ENCODE peak calls at places on chromosomes 6 and 20, in five cellular contexts. H is SK-N-SH, A is HepG2, X is GM12878, S is HCT116. V is an unnamed sample.

GRCh38 chr6:1724616-1725015 is 114.9 kb downstream of the FOXC1 start:
- DNase-seq in S (peak; percentile 79), X (no peak), H (no peak), A (no peak), V (no peak)

GRCh38 chr6:155418017-155418749 is 37.5 kb downstream of the NOX3 start:
- DNase-seq in A (no peak), S (no peak), X (peak; percentile 68), H (no peak), V (no peak)

GRCh38 chr20:37327748-37328147 is 18.2 kb upstream of the SRC start:
- DNase-seq in H (no peak), S (no peak), A (no peak), X (no peak), V (no peak)

GRCh38 chr6:106883808-106884262 is 90.7 kb downstream of the CD24 start:
- DNase-seq in H (peak; percentile 49), A (peak; percentile 36), S (no peak), X (no peak), V (peak; percentile 72)

GRCh38 chr6:158060447-158061360 is 79.0 kb downstream of the SYNJ2 start:
- DNase-seq in A (no peak), S (no peak), H (peak; percentile 60), X (no peak), V (no peak)

GRCh38 chr20:46334423-46334978 is 26.2 kb upstream of the CDH22 start:
- DNase-seq in S (no peak), X (no peak), A (no peak), H (no peak), V (no peak)

GRCh38 chr6:37663016-37663810 is 34.5 kb downstream of the MDGA1 start:
- DNase-seq in X (no peak), H (no peak), A (no peak), S (no peak), V (no peak)

GRCh38 chr6:90765491-90765890 is 178.6 kb upstream of the MAP3K7 start:
- DNase-seq in X (no peak), H (no peak), S (no peak), A (no peak), V (no peak)

GRCh38 chr6:90328004-90328403 is 31.4 kb upstream of the BACH2 start:
- DNase-seq in S (no peak), H (peak; percentile 45), X (no peak), A (no peak), V (no peak)

DNA sequence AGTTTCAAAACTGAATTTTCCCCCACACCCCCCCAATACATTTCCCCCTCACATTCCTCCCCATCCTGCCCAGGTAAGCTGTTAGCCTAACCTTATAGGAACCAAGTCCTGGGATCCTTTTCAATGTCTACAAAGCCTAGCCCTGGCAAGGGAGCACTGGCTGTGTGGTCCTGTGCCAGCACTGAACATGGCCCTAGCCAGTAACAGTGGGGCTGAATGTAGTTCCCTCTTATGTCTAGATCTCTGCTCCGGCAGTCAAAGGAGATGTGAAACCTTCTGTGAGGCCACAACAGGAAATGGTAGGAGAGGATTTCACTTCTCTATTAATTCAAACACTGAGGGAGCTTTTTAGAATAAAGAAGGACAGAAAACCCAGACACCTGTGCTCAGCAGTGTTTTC is 3.4 kb upstream of the HLA-DMB start:
- DNase-seq in H (no peak), X (peak; percentile 84), S (no peak), A (no peak), V (no peak)
- TF ChIP-seq ZBTB33 in H (no peak), X (no peak), S (no peak), A (no peak), V (no peak)

DNA sequence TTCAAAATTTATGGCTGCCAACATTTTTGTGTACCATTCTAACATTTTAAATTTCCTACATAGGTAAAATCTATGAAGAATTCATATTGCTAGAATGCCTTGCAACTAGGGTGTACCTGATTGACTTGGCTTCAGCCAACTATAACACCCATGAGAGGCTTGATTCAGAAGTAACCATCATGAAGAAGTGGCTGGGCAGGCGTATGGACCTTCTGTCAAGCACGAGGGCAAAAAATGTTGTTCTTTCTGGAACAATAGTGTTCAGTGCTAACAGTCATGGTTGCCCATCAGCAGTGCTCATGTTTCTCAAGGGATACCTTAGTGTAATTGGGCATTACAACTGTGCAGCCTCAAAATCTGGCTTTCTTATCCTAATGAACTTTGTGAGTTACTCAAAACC is 42.9 kb downstream of the ID4 start:
- DNase-seq in H (no peak), X (no peak), A (no peak), S (no peak), V (no peak)
- TF ChIP-seq ZBTB33 in H (no peak), X (no peak), A (no peak), S (no peak), V (no peak)

DNA sequence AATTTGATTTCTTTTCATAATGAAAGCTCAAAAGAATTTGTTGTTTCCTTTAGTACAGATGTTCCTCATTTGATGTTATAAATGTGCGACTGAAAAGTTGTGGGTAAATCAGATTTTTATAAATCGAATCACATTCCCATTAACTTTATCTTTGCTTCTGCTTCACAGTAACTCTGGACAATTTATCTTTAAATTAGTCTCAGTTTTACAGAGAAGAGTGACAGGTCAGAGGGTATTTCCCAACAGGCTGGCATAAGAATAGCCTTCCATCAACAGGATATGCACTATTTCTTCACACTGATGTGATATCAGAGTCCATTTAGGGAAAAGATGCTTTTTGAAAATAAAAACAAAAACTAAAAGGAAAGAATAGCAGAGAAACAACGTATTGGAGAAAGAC is 286.9 kb downstream of the FRK start:
- DNase-seq in X (no peak), H (peak; percentile 46), S (no peak), A (no peak), V (no peak)
- TF ChIP-seq ZBTB33 in X (no peak), H (no peak), S (no peak), A (no peak), V (no peak)

GRCh38 chr20:63150391-63150898 is 65.5 kb downstream of the YTHDF1 start:
- DNase-seq in X (no peak), H (no peak), S (no peak), A (no peak), V (no peak)
- TF ChIP-seq ZBTB33 in X (no peak), H (no peak), S (no peak), A (no peak), V (no peak)

GRCh38 chr20:52191132-52191435 is 495 bp downstream of the ZFP64 start:
- DNase-seq in S (no peak), H (no peak), A (no peak), X (no peak), V (no peak)

GRCh38 chr20:52191436-52192295 is at the start of gene ZFP64:
- DNase-seq in S (peak; percentile 52), X (no peak), A (peak; percentile 83), H (peak; percentile 91), V (peak; percentile 72)

GRCh38 chr20:52193133-52193532 is 1.6 kb upstream of the ZFP64 start:
- DNase-seq in S (no peak), X (no peak), A (no peak), H (no peak), V (no peak)

GRCh38 chr20:52192296-52193007 is 873 bp upstream of the ZFP64 start:
- DNase-seq in H (peak; percentile 77), X (peak; percentile 35), A (peak; percentile 83), S (peak; percentile 38), V (peak; percentile 82)

DNA sequence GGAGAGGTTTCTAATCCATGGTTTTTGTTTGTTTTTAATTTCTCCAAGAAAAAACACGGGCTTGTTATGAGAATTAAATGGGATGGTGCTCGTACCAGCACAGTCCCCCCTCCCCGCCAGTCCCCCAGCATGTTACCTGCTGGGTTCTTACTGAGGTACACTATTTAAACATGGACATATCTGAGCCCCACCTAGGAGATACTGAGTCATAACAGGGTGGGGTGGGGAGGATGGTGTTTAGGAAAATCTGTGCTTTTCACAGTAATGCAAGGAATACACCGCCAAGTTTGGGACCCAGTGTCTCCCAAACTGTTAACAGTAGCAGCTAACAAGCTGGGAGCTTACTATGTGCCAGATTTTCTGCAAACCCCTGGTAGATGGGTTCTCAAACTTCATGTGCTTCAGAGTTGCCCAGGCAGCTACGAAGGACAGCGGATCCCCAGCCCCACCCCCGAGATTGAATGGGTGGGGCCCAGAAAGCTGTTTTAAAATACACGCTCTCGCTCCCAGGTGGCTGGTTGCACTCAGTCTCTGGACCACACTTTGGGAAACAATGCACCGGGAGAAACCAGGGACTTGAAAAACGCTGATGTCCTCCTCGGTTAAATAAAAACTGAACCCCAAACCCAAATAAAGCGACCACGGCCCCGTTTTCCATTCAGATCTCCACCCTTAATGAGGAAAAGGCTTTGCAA is 995 bp downstream of the ZFP64 start:
- DNase-seq in S (peak; percentile 6), H (peak; percentile 68), X (no peak), A (peak; percentile 57), V (peak; percentile 67)
- TF ChIP-seq ZBTB33 in S (no peak), H (no peak), X (no peak), A (no peak), V (no peak)

GRCh38 chr6:23478324-23478723 is 647.7 kb upstream of the NRSN1 start:
- DNase-seq in A (no peak), X (no peak), H (no peak), S (no peak), V (no peak)

DNA sequence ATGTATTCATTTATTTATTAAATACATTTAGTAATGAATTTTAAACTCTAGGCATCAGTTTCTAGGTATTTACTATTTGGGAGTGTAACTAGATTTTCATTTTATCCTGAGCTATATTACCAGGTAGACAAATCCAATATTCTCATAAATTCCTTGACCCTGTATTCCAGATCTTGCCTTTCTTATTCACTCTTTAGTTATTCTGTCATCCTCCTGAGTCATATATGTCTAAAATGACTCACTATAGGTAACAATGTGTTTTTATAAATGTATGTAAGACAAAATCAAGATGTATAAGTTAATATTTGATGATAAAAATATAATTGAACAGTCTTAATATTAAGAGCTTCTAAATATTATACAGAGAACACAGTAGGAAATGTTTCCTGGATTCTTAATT is 642.1 kb upstream of the NRSN1 start:
- DNase-seq in S (no peak), A (no peak), X (no peak), H (no peak), V (no peak)
- TF ChIP-seq ZBTB33 in S (no peak), A (no peak), X (no peak), H (no peak), V (no peak)

DNA sequence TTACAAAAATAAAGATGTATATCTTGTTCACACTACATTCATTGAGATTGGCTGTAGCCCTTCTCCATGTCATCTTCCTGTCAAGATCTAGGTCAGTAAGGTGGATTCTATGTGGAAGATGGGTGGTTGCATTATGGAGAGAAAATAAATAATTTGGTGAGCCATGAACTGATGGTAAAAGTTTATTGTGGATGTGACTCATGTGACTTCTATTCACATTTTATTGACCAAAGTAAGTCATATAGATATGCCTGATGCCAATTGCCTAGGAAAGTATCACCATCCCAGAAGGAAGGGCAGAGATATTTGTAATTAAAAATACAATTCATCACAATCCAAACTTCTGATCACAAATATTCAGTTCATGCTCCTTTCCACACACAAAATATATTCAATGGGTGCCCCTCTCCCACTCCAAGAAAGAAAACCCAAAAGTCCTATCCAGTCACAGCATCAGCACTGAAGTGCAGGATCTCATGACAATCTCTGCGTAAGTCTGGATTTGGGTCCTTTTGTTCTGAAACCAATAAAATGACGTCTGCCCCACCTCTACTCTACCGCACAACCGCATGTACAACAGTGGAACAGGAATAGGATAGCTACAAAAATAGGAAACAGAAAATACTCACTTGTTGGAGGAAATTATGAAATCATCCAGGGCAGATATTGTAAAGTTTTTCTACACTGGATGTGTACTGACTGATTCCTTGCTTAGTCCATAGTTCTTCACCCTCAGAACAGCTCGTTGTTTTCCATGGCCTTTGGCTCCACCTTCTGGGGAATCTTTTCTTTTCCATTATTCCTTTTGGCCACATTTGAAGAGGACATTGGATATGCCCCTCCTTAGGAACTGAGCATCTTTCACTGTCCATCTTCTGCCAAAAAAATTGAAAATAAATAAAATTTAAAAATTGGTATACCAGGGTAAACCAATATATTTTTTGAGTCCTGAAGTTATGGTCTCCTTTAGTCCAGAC is 16.1 kb upstream of the SLC17A3 start:
- DNase-seq in A (peak; percentile 70), H (peak; percentile 58), S (peak; percentile 27), X (no peak), V (peak; percentile 25)
- TF ChIP-seq ZBTB33 in A (no peak), H (no peak), S (no peak), X (no peak), V (no peak)

GRCh38 chr6:56312049-56312448 is 64.7 kb upstream of the COL21A1 start:
- DNase-seq in S (no peak), A (no peak), H (no peak), X (no peak), V (no peak)
- TF ChIP-seq ZBTB33 in S (no peak), A (no peak), H (no peak), X (no peak), V (no peak)

V was measured in K562.